ENCODE peak calls at places on chromosomes 12 and 14, in four cellular contexts. One of them, this sample, is unnamed.

GRCh38 chr14:89827260-89827659 is 127.3 kb downstream of the EFCAB11 start:
- DNase-seq in lower leg skin: no peak
- DNase-seq in iPS DF 19.7: no peak
- DNase-seq in EL: no peak
- DNase-seq in this sample: no peak

GRCh38 chr12:6336859-6337744 is 4.8 kb downstream of the TNFRSF1A start:
- DNase-seq in lower leg skin: no peak
- DNase-seq in iPS DF 19.7: no peak
- DNase-seq in EL: peak
- DNase-seq in this sample: no peak

GRCh38 chr14:49550284-49551184 is 35.6 kb downstream of the RPS29 start:
- DNase-seq in lower leg skin: no peak
- DNase-seq in iPS DF 19.7: no peak
- DNase-seq in EL: no peak
- DNase-seq in this sample: no peak

GRCh38 chr12:105920161-105920684 is 218.5 kb downstream of the NUAK1 start:
- DNase-seq in lower leg skin: no peak
- DNase-seq in iPS DF 19.7: no peak
- DNase-seq in EL: peak
- DNase-seq in this sample: no peak

GRCh38 chr14:68464716-68465115 is 328.2 kb downstream of the ZFP36L1 start:
- DNase-seq in lower leg skin: no peak
- DNase-seq in iPS DF 19.7: no peak
- DNase-seq in EL: peak
- DNase-seq in this sample: no peak

GRCh38 chr14:53979747-53980642 is 23.4 kb upstream of the BMP4 start:
- DNase-seq in lower leg skin: peak
- DNase-seq in iPS DF 19.7: no peak
- DNase-seq in EL: peak
- DNase-seq in this sample: no peak

GRCh38 chr12:88544991-88545684 is 35.1 kb downstream of the KITLG start:
- DNase-seq in lower leg skin: no peak
- DNase-seq in iPS DF 19.7: no peak
- DNase-seq in EL: peak
- DNase-seq in this sample: no peak

GRCh38 chr12:118544569-118544968 is 168.2 kb downstream of the SUDS3 start:
- DNase-seq in lower leg skin: no peak
- DNase-seq in iPS DF 19.7: no peak
- DNase-seq in EL: peak
- DNase-seq in this sample: no peak

GRCh38 chr12:65941388-65941787 is 117.1 kb downstream of the HMGA2 start:
- DNase-seq in lower leg skin: no peak
- DNase-seq in iPS DF 19.7: no peak
- DNase-seq in EL: peak
- DNase-seq in this sample: no peak

GRCh38 chr14:39113685-39114072 is 444 bp upstream of the GEMIN2 start:
- DNase-seq in lower leg skin: no peak
- DNase-seq in iPS DF 19.7: no peak
- DNase-seq in EL: no peak
- DNase-seq in this sample: no peak

GRCh38 chr12:4027412-4027811 is 154.2 kb upstream of the PARP11 start:
- DNase-seq in lower leg skin: no peak
- DNase-seq in iPS DF 19.7: no peak
- DNase-seq in EL: peak
- DNase-seq in this sample: no peak

GRCh38 chr12:108564724-108565123 is 2.3 kb downstream of the ISCU start:
- DNase-seq in lower leg skin: no peak
- DNase-seq in iPS DF 19.7: no peak
- DNase-seq in EL: no peak
- DNase-seq in this sample: no peak

GRCh38 chr12:118060301-118061010 is 523 bp downstream of the WSB2 start:
- DNase-seq in lower leg skin: peak
- DNase-seq in iPS DF 19.7: no peak
- DNase-seq in EL: peak
- DNase-seq in this sample: no peak

GRCh38 chr14:55351111-55351510 is 60.5 kb downstream of the ATG14 start:
- DNase-seq in lower leg skin: no peak
- DNase-seq in iPS DF 19.7: no peak
- DNase-seq in EL: no peak
- DNase-seq in this sample: no peak

GRCh38 chr12:80567391-80567790 is 123.4 kb downstream of the PTPRQ start:
- DNase-seq in lower leg skin: no peak
- DNase-seq in iPS DF 19.7: no peak
- DNase-seq in EL: peak
- DNase-seq in this sample: no peak

GRCh38 chr14:65412881-65413738 is 580 bp downstream of the FUT8 start:
- DNase-seq in lower leg skin: peak
- DNase-seq in iPS DF 19.7: no peak
- DNase-seq in EL: peak
- DNase-seq in this sample: no peak

GRCh38 chr12:116513944-116514343 is 45.2 kb upstream of the MAP1LC3B2 start:
- DNase-seq in lower leg skin: no peak
- DNase-seq in iPS DF 19.7: no peak
- DNase-seq in EL: no peak
- DNase-seq in this sample: no peak

GRCh38 chr12:67667276-67668073 is 18.9 kb downstream of the DYRK2 start:
- DNase-seq in lower leg skin: peak
- DNase-seq in iPS DF 19.7: no peak
- DNase-seq in EL: no peak
- DNase-seq in this sample: no peak

GRCh38 chr12:122506393-122506938 is 5.7 kb upstream of the ZCCHC8 start:
- DNase-seq in lower leg skin: no peak
- DNase-seq in iPS DF 19.7: no peak
- DNase-seq in EL: no peak
- DNase-seq in this sample: no peak

GRCh38 chr12:124039276-124039675 is 66.3 kb downstream of the ZNF664 start:
- DNase-seq in lower leg skin: no peak
- DNase-seq in iPS DF 19.7: no peak
- DNase-seq in EL: no peak
- DNase-seq in this sample: no peak